ENCODE peak calls at places on chromosomes 1 and 21, in five cellular contexts. E is GM12878, U is SK-N-SH, W is HCT116, R is K562. G is an unnamed sample.

GRCh38 chr1:198776602-198777029 is 137.8 kb downstream of the PTPRC start:
- DNase-seq in E (no peak), U (no peak), W (no peak), R (no peak), G (no peak)

GRCh38 chr1:236451796-236452373 is 57.8 kb downstream of the EDARADD start:
- DNase-seq in E (no peak), U (peak), W (peak), R (peak), G (no peak)

GRCh38 chr1:94926365-94926914 is 470 bp downstream of the CNN3 start:
- DNase-seq in E (no peak), U (peak), W (no peak), R (no peak), G (peak)

GRCh38 chr1:38003261-38004250 is 1.8 kb downstream of the FHL3 start:
- DNase-seq in E (no peak), U (no peak), W (no peak), R (no peak), G (no peak)

GRCh38 chr1:234111458-234112142 is 207.1 kb downstream of the SLC35F3 start:
- DNase-seq in E (no peak), U (peak), W (no peak), R (peak), G (peak)

GRCh38 chr1:218459878-218460277 is 114.7 kb downstream of the TGFB2 start:
- DNase-seq in E (no peak), U (peak), W (peak), R (no peak), G (peak)

GRCh38 chr1:233113713-233114028 is 163.3 kb downstream of the NTPCR start:
- DNase-seq in E (no peak), U (no peak), W (no peak), R (no peak), G (no peak)

GRCh38 chr1:21292991-21293536 is 2.8 kb upstream of the ECE1 start:
- DNase-seq in E (peak), U (no peak), W (no peak), R (no peak), G (no peak)

GRCh38 chr1:3457910-3458621 is 3.6 kb downstream of the ARHGEF16 start:
- DNase-seq in E (no peak), U (no peak), W (no peak), R (no peak), G (no peak)

GRCh38 chr1:155979525-155980343 is 1.4 kb upstream of the ARHGEF2 start:
- DNase-seq in E (no peak), U (no peak), W (no peak), R (peak), G (no peak)

GRCh38 chr1:46822248-46822826 is 23.5 kb downstream of the CYP4B1 start:
- DNase-seq in E (no peak), U (no peak), W (no peak), R (no peak), G (no peak)

GRCh38 chr1:59768752-59769411 is 45.9 kb upstream of the HOOK1 start:
- DNase-seq in E (no peak), U (no peak), W (no peak), R (no peak), G (no peak)

GRCh38 chr1:147077523-147077922 is 94.7 kb downstream of the PRKAB2 start:
- DNase-seq in E (no peak), U (peak), W (no peak), R (no peak), G (no peak)

GRCh38 chr1:202165942-202166843 is 5.8 kb upstream of the PTPN7 start:
- DNase-seq in E (no peak), U (no peak), W (no peak), R (peak), G (no peak)

GRCh38 chr21:45929477-45929876 is 52.1 kb upstream of the COL6A1 start:
- DNase-seq in E (no peak), U (no peak), W (no peak), R (no peak), G (no peak)

GRCh38 chr1:221089803-221090202 is 210.6 kb downstream of the HLX start:
- DNase-seq in E (no peak), U (no peak), W (no peak), R (no peak), G (no peak)

GRCh38 chr1:221093903-221094865 is 214.9 kb downstream of the HLX start:
- DNase-seq in E (no peak), U (peak), W (no peak), R (no peak), G (no peak)

GRCh38 chr1:221085712-221086111 is 206.5 kb downstream of the HLX start:
- DNase-seq in E (no peak), U (no peak), W (no peak), R (no peak), G (no peak)

GRCh38 chr1:221087919-221088318 is 208.7 kb downstream of the HLX start:
- DNase-seq in E (no peak), U (no peak), W (no peak), R (no peak), G (no peak)

DNA sequence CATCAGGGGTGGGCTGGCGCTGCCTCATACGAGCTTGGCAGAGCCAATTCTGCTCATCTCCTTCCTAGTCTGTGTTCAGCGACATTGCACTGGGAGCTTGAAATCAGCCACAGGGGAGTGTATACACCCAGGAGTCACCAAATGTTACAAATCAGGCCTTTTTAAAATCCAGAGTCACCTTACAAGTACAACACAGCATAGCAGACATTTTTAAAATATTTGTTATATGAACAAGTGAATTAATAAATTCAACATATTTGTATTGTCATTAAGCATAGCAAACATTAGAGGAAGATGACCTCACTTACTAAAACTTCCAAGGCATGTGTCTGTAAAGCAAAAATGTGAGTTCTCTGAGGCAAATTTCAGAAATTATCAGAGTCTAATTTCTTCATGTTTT is 210.0 kb downstream of the HLX start:
- DNase-seq in E (no peak), U (no peak), W (no peak), R (no peak), G (no peak)
- TF ChIP-seq JUND in E (no peak), U (peak), W (no peak), R (no peak), G (no peak)

DNA sequence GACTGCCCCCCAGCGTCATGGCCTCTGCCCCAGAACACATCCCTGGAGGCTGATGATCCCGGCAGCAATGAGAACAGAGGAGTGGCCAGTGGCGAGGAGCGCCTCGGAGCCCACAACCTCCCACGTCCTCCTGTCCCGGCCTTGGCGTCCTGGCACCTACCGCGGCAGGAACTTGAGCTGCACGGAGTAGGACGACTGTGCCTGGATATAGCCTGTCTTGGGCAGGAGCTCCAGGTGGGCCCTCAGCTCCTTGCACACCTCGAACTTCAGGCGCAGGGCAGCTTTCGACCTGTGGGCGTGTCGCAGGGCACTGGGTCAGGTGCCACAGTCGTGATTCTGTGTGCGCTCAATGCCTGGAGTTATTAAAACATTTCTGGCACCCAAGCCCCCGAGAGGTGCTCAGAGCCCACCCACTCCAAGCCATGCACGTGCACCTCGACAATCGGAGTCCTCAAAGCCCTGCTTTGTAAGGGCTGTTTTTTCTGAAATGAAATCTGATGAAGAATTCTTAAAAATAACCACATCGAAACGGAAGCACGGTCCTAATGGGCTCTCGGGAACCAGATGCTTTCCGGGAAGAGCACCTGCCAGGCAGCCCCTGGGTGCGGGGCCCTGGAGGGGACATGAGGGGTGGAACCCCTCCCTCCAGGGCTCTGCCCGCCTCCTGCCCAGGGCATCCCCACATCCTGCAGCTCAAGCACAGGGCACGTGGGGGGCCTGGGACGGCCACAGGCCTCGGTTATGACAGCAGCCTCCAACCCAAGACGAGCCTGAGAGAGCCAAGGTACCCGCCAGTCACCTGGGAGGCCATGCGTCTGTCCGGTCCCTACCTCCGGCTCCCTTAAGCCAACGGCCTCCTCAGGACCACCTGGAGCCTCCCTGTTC is 23.0 kb upstream of the TMEM52 start:
- DNase-seq in E (no peak), U (no peak), W (no peak), R (no peak), G (no peak)
- TF ChIP-seq JUND in E (no peak), U (no peak), W (no peak), R (no peak), G (no peak)

GRCh38 chr1:17736625-17737024 is 18.5 kb upstream of the ACTL8 start:
- DNase-seq in E (no peak), U (no peak), W (no peak), R (no peak), G (no peak)

GRCh38 chr1:17741052-17741451 is 14.1 kb upstream of the ACTL8 start:
- DNase-seq in E (no peak), U (no peak), W (no peak), R (peak), G (no peak)

GRCh38 chr1:17742590-17742989 is 12.5 kb upstream of the ACTL8 start:
- DNase-seq in E (no peak), U (peak), W (no peak), R (no peak), G (no peak)

GRCh38 chr1:17735791-17736190 is 19.3 kb upstream of the ACTL8 start:
- DNase-seq in E (no peak), U (no peak), W (no peak), R (no peak), G (no peak)

DNA sequence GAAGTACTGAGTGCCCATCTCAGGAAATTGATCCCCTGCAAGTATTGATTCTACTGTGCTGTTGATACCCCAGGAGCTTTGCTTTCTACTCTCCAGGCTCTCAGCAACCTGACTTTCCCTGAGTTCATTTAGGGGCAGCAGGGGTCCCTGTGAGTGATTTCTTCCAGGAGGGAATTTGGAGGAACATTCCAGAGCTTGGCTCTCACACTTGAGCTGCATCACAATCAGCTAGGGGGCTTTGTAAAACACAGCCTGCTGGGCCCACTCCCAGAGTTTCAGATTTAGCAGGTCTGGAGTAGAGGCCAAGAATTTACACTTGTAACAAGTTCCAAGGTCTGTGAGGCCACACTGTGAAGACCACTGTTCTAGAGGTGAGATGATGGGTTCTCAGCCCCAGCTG is 16.1 kb upstream of the ACTL8 start:
- DNase-seq in E (no peak), U (no peak), W (no peak), R (no peak), G (no peak)
- TF ChIP-seq JUND in E (no peak), U (no peak), W (no peak), R (no peak), G (no peak)

GRCh38 chr1:22922640-22923039 is 50.0 kb downstream of the LACTBL1 start:
- DNase-seq in E (no peak), U (no peak), W (no peak), R (no peak), G (no peak)
- TF ChIP-seq JUND in E (no peak), U (no peak), W (no peak), R (no peak), G (no peak)

GRCh38 chr1:93180723-93181613 is at the start of gene CCDC18:
- DNase-seq in E (peak), U (peak), W (peak), R (peak), G (no peak)
- TF ChIP-seq JUND in E (no peak), U (no peak), W (no peak), R (peak), G (no peak)

G was measured in T47D.